ENCODE peak calls at places on chromosome 1, in five cellular contexts. One of them, this sample, is unnamed.

GRCh38 chr1:4700801-4701200 is 46.4 kb downstream of the AJAP1 start:
- DNase-seq in COLO829: no peak
- DNase-seq in left ventricle myocardium superior: peak
- DNase-seq in COR-L47: peak
- DNase-seq in NCI-H446 treated with DMSO at 0.1 percent for 48 hours: no peak
- DNase-seq in this sample: peak

GRCh38 chr1:195173753-195174152 is 1434.5 kb downstream of the KCNT2 start:
- DNase-seq in COLO829: no peak
- DNase-seq in left ventricle myocardium superior: no peak
- DNase-seq in COR-L47: no peak
- DNase-seq in NCI-H446 treated with DMSO at 0.1 percent for 48 hours: no peak
- DNase-seq in this sample: no peak

GRCh38 chr1:42379794-42380616 is 587 bp upstream of the RIMKLA start:
- DNase-seq in COLO829: peak
- DNase-seq in left ventricle myocardium superior: no peak
- DNase-seq in COR-L47: peak
- DNase-seq in NCI-H446 treated with DMSO at 0.1 percent for 48 hours: no peak
- DNase-seq in this sample: peak

GRCh38 chr1:246722720-246723119 is 1.5 kb upstream of the SCCPDH start:
- DNase-seq in COLO829: no peak
- DNase-seq in left ventricle myocardium superior: no peak
- DNase-seq in COR-L47: no peak
- DNase-seq in NCI-H446 treated with DMSO at 0.1 percent for 48 hours: no peak
- DNase-seq in this sample: no peak

GRCh38 chr1:8302181-8302681 is 15.7 kb upstream of the SLC45A1 start:
- DNase-seq in COLO829: peak
- DNase-seq in left ventricle myocardium superior: no peak
- DNase-seq in COR-L47: no peak
- DNase-seq in NCI-H446 treated with DMSO at 0.1 percent for 48 hours: no peak
- DNase-seq in this sample: no peak

GRCh38 chr1:19468397-19468956 is 16.9 kb downstream of the CAPZB start:
- DNase-seq in COLO829: no peak
- DNase-seq in left ventricle myocardium superior: peak
- DNase-seq in COR-L47: no peak
- DNase-seq in NCI-H446 treated with DMSO at 0.1 percent for 48 hours: no peak
- DNase-seq in this sample: peak

GRCh38 chr1:221740941-221741363 is 937 bp downstream of the DUSP10 start:
- DNase-seq in COLO829: no peak
- DNase-seq in left ventricle myocardium superior: peak
- DNase-seq in COR-L47: no peak
- DNase-seq in NCI-H446 treated with DMSO at 0.1 percent for 48 hours: no peak
- DNase-seq in this sample: no peak

GRCh38 chr1:237042467-237042891 is 495 bp downstream of the RYR2 start:
- DNase-seq in COLO829: no peak
- DNase-seq in left ventricle myocardium superior: peak
- DNase-seq in COR-L47: no peak
- DNase-seq in NCI-H446 treated with DMSO at 0.1 percent for 48 hours: no peak
- DNase-seq in this sample: no peak

GRCh38 chr1:39787468-39787867 is 1.2 kb downstream of the BMP8B start:
- DNase-seq in COLO829: no peak
- DNase-seq in left ventricle myocardium superior: no peak
- DNase-seq in COR-L47: no peak
- DNase-seq in NCI-H446 treated with DMSO at 0.1 percent for 48 hours: no peak
- DNase-seq in this sample: no peak

GRCh38 chr1:183885142-183885735 is 80.3 kb downstream of the RGL1 start:
- DNase-seq in COLO829: no peak
- DNase-seq in left ventricle myocardium superior: no peak
- DNase-seq in COR-L47: no peak
- DNase-seq in NCI-H446 treated with DMSO at 0.1 percent for 48 hours: no peak
- DNase-seq in this sample: no peak

GRCh38 chr1:8097077-8097799 is 71.1 kb upstream of the ERRFI1 start:
- DNase-seq in COLO829: no peak
- DNase-seq in left ventricle myocardium superior: no peak
- DNase-seq in COR-L47: no peak
- DNase-seq in NCI-H446 treated with DMSO at 0.1 percent for 48 hours: peak
- DNase-seq in this sample: peak

GRCh38 chr1:210294991-210295773 is 33.5 kb upstream of the HHAT start:
- DNase-seq in COLO829: peak
- DNase-seq in left ventricle myocardium superior: peak
- DNase-seq in COR-L47: peak
- DNase-seq in NCI-H446 treated with DMSO at 0.1 percent for 48 hours: no peak
- DNase-seq in this sample: peak

GRCh38 chr1:229298420-229298819 is 27.5 kb downstream of the RAB4A start:
- DNase-seq in COLO829: no peak
- DNase-seq in left ventricle myocardium superior: no peak
- DNase-seq in COR-L47: no peak
- DNase-seq in NCI-H446 treated with DMSO at 0.1 percent for 48 hours: no peak
- DNase-seq in this sample: no peak

GRCh38 chr1:173297798-173298391 is 90.8 kb upstream of the TNFSF4 start:
- DNase-seq in COLO829: no peak
- DNase-seq in left ventricle myocardium superior: no peak
- DNase-seq in COR-L47: no peak
- DNase-seq in NCI-H446 treated with DMSO at 0.1 percent for 48 hours: no peak
- DNase-seq in this sample: no peak

This sample was measured in NCI-H1417.